ENCODE peak calls at places on chromosomes 2 and 18, in four cellular contexts. Q is HepG2, M is GM12878, C is K562. E is an unnamed sample.
A peak's percentile ranks its signal among the peaks of the same experiment; 100 is the strongest.

GRCh38 chr2:100237046-100237615 is 85.2 kb downstream of the LONRF2 start:
- DNase-seq in Q (no peak), M (no peak), C (no peak), E (no peak)

GRCh38 chr2:25314514-25315315 is 27.0 kb downstream of the DNMT3A start:
- DNase-seq in Q (peak; percentile 41), M (no peak), C (no peak), E (peak; percentile 80)

GRCh38 chr2:203567786-203568185 is 32.7 kb upstream of the RAPH1 start:
- DNase-seq in M (no peak), C (no peak), Q (no peak), E (no peak)

GRCh38 chr2:112542974-112543760 is 902 bp downstream of the POLR1B start:
- DNase-seq in C (peak; percentile 45), M (no peak), Q (peak; percentile 13), E (no peak)

GRCh38 chr2:45331034-45331786 is 279.9 kb downstream of the SRBD1 start:
- DNase-seq in C (no peak), M (no peak), Q (peak; percentile 53), E (no peak)

GRCh38 chr2:220460257-220460985 is 833.0 kb downstream of the SLC4A3 start:
- DNase-seq in Q (no peak), M (no peak), C (no peak), E (no peak)

GRCh38 chr2:10229462-10230099 is 73.1 kb upstream of the HPCAL1 start:
- DNase-seq in C (no peak), Q (no peak), M (no peak), E (peak; percentile 5)

GRCh38 chr2:175167076-175167791 is 769 bp downstream of the ATF2 start:
- DNase-seq in M (no peak), Q (peak; percentile 40), C (peak; percentile 90), E (peak; percentile 46)

GRCh38 chr2:28449126-28449488 is 46.8 kb upstream of the PLB1 start:
- DNase-seq in M (no peak), Q (no peak), C (no peak), E (no peak)

GRCh38 chr2:27032495-27033252 is at the start of gene TMEM214:
- DNase-seq in C (peak; percentile 92), M (peak; percentile 39), Q (peak; percentile 85), E (peak; percentile 82)
- TF ChIP-seq NR2C2 in C (no peak), M (no peak), Q (peak; percentile 80), E (no peak)

DNA sequence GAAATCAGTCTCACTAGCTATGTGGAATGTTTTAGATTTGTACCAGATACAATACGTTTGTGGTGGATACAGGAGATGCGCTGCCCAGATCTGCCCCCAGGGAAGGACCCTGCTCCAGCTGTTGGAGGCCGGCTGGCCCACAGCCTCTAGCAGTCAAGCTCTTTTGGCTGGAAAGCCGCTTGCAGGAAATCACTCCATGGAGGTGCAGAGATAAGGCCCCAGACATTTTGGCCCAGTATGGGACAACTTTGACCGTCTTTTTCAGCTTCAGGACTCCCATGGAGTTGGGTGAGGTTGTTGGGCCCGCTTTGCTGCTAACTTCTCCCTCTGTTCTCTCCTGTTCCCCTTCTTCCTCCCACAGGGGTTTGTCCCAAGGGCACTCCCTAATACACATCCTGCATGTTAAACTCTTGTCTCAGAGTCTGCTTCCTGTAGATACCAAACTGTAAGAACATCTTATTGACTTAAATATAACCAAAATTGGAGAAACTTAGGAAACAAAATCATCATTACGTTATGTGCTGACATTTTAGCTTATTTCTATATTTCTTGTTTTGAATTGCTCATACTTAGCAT is 1.7 kb upstream of the QPCT start:
- DNase-seq in Q (no peak), C (no peak), M (no peak), E (no peak)
- TF ChIP-seq NR2C2 in Q (no peak), C (no peak), M (no peak), E (no peak)

GRCh38 chr18:62458868-62459716 is 63.7 kb upstream of the ZCCHC2 start:
- DNase-seq in Q (no peak), M (no peak), C (no peak), E (no peak)
- TF ChIP-seq NR2C2 in Q (no peak), M (no peak), C (no peak), E (no peak)

DNA sequence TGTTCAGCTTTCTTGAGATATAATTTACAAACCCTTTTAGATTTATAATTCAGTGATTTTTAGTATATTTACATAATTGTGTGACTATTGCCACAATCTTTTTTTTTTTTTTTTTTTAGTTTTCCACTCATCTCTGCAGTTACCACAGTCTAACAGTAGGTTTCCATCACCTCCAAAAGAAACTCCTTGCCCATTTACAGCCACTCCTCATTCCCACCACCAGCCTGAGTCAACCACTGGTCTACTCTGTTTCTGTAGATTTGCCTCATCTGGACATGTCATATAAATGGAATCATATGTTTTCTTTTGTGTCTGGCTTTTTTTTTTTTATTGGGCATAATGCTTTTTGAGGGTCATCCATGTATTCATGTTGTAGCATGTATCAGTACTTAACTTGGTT is 16.1 kb downstream of the MTX2 start:
- DNase-seq in C (no peak), M (no peak), Q (no peak), E (no peak)
- TF ChIP-seq NR2C2 in C (no peak), M (no peak), Q (no peak), E (no peak)

GRCh38 chr18:10140461-10140911 is 226.7 kb downstream of the VAPA start:
- DNase-seq in M (no peak), C (no peak), Q (no peak), E (no peak)

GRCh38 chr18:10142056-10142455 is 228.2 kb downstream of the VAPA start:
- DNase-seq in C (no peak), Q (no peak), M (no peak), E (no peak)

GRCh38 chr18:10139783-10140410 is 226.1 kb downstream of the VAPA start:
- DNase-seq in Q (no peak), C (no peak), M (no peak), E (no peak)

GRCh38 chr18:10141559-10141958 is 227.7 kb downstream of the VAPA start:
- DNase-seq in M (no peak), Q (no peak), C (no peak), E (no peak)

DNA sequence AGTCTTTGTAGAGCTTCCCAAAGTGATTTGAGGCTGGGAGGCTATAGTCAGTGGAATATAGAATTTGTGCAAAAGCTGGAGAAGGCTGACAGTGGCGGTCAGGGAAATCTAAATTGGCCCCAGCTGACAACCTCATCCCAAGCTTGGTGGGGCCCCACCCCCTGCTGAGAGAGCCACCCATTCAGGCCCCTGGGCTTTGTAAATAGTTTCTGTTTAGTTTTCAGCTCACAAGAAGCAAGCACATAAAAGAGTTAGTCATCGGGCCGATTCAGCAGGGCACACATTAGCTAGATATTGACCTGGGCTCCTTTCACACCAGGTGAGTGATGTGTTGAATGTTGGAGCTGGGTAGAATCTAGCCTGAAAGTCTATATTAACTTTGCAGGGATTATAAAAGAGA is 227.1 kb downstream of the VAPA start:
- DNase-seq in Q (peak; percentile 85), M (no peak), C (no peak), E (no peak)
- TF ChIP-seq NR2C2 in Q (no peak), M (no peak), C (no peak), E (no peak)

GRCh38 chr2:237282568-237283128 is 131.3 kb downstream of the COL6A3 start:
- DNase-seq in Q (no peak), M (no peak), C (no peak), E (no peak)
- TF ChIP-seq NR2C2 in Q (no peak), M (no peak), C (no peak), E (no peak)